ENCODE peak calls at places on chromosomes 12 and 14, in five cellular contexts. One of them, this sample, is unnamed.

GRCh38 chr12:132238487-132239248 is 90.7 kb downstream of the GALNT9 start:
- DNase-seq in body of pancreas: no peak
- DNase-seq in fibroblast of lung: no peak
- DNase-seq in OCI-LY7: no peak
- DNase-seq in pancreas: no peak
- DNase-seq in this sample: no peak

GRCh38 chr14:77204457-77204796 is 22.8 kb downstream of the TMEM63C start:
- DNase-seq in fibroblast of lung: no peak
- DNase-seq in pancreas: no peak
- DNase-seq in OCI-LY7: no peak
- DNase-seq in body of pancreas: peak; percentile 38
- DNase-seq in this sample: no peak

GRCh38 chr14:60248697-60249314 is at the start of gene PPM1A:
- DNase-seq in pancreas: peak; percentile 98
- DNase-seq in OCI-LY7: peak; percentile 97
- DNase-seq in body of pancreas: peak; percentile 97
- DNase-seq in fibroblast of lung: peak; percentile 96
- DNase-seq in this sample: peak; percentile 81

GRCh38 chr12:49109631-49110172 is 945 bp downstream of the LMBR1L start:
- DNase-seq in body of pancreas: no peak
- DNase-seq in OCI-LY7: no peak
- DNase-seq in pancreas: no peak
- DNase-seq in fibroblast of lung: no peak
- DNase-seq in this sample: no peak

GRCh38 chr14:41699506-41699905 is 92.8 kb downstream of the LRFN5 start:
- DNase-seq in pancreas: no peak
- DNase-seq in fibroblast of lung: no peak
- DNase-seq in body of pancreas: no peak
- DNase-seq in OCI-LY7: no peak
- DNase-seq in this sample: no peak

GRCh38 chr12:62813031-62813829 is 121.7 kb downstream of the PPM1H start:
- DNase-seq in pancreas: no peak
- DNase-seq in body of pancreas: peak; percentile 64
- DNase-seq in OCI-LY7: peak; percentile 61
- DNase-seq in fibroblast of lung: peak; percentile 74
- DNase-seq in this sample: peak; percentile 60

GRCh38 chr12:97713972-97714588 is 251.5 kb downstream of the RMST start:
- DNase-seq in body of pancreas: no peak
- DNase-seq in OCI-LY7: no peak
- DNase-seq in pancreas: no peak
- DNase-seq in fibroblast of lung: no peak
- DNase-seq in this sample: no peak

GRCh38 chr12:76690916-76691700 is 72.8 kb upstream of the ZDHHC17 start:
- DNase-seq in OCI-LY7: no peak
- DNase-seq in fibroblast of lung: no peak
- DNase-seq in pancreas: no peak
- DNase-seq in body of pancreas: no peak
- DNase-seq in this sample: no peak

GRCh38 chr12:9674226-9674590 is 4.7 kb downstream of the CLEC2D start:
- DNase-seq in fibroblast of lung: no peak
- DNase-seq in pancreas: no peak
- DNase-seq in body of pancreas: no peak
- DNase-seq in OCI-LY7: peak; percentile 78
- DNase-seq in this sample: no peak

GRCh38 chr12:41368006-41368405 is 179.9 kb downstream of the PDZRN4 start:
- DNase-seq in body of pancreas: no peak
- DNase-seq in OCI-LY7: peak; percentile 54
- DNase-seq in pancreas: no peak
- DNase-seq in fibroblast of lung: no peak
- DNase-seq in this sample: no peak

GRCh38 chr12:94560416-94561221 is 89.7 kb downstream of the TMCC3 start:
- DNase-seq in fibroblast of lung: peak; percentile 49
- DNase-seq in pancreas: no peak
- DNase-seq in OCI-LY7: peak; percentile 62
- DNase-seq in body of pancreas: no peak
- DNase-seq in this sample: no peak

GRCh38 chr12:75561921-75562320 is 50.5 kb upstream of the KRR1 start:
- DNase-seq in fibroblast of lung: no peak
- DNase-seq in pancreas: no peak
- DNase-seq in body of pancreas: no peak
- DNase-seq in OCI-LY7: no peak
- DNase-seq in this sample: no peak

GRCh38 chr14:72847721-72848120 is 46.2 kb downstream of the DPF3 start:
- DNase-seq in body of pancreas: no peak
- DNase-seq in fibroblast of lung: no peak
- DNase-seq in pancreas: no peak
- DNase-seq in OCI-LY7: no peak
- DNase-seq in this sample: no peak

GRCh38 chr12:93306636-93307035 is 71.1 kb upstream of the NUDT4 start:
- DNase-seq in fibroblast of lung: no peak
- DNase-seq in body of pancreas: no peak
- DNase-seq in pancreas: no peak
- DNase-seq in OCI-LY7: no peak
- DNase-seq in this sample: no peak

GRCh38 chr14:24678801-24679247 is 44.8 kb upstream of the GZMB start:
- DNase-seq in OCI-LY7: peak; percentile 90
- DNase-seq in body of pancreas: peak; percentile 87
- DNase-seq in pancreas: peak; percentile 61
- DNase-seq in fibroblast of lung: peak; percentile 90
- DNase-seq in this sample: peak; percentile 83

GRCh38 chr12:121811434-121812319 is 7.9 kb downstream of the SETD1B start:
- DNase-seq in fibroblast of lung: peak; percentile 67
- DNase-seq in OCI-LY7: peak; percentile 70
- DNase-seq in pancreas: peak; percentile 81
- DNase-seq in body of pancreas: peak; percentile 66
- DNase-seq in this sample: no peak

DNA sequence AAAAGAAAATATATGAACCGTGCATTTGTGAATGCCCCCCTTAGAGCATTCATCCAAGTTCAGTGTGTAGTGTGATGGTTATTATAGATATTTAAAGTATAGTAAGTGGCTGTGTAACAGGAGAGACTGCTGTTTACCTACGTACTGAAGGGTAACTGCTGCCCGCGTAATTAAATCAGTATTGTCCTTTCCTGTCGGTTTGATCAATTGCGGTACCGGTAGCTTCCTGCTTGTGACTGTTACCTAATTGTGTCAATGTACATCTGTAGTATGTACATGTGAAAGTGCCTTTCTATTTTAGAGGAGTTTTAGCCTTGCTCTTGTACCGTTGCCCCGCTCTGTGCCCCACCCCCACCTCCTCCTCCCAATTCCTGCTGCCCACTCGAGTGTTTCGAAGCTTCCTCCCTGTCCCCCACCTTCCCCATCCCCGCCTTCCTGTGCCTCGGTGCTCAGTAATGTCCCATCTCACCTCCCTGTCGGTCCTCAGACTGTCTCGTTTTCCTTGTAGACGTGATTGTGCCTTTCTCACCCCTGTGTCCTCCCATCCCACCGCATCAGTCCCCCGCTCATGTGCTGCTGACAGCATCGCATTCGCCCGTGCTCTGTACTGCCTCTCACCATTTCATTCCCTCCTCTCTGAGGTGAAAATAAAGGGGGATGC is 75.0 kb downstream of the KICS2 start:
- DNase-seq in pancreas: no peak
- DNase-seq in OCI-LY7: no peak
- DNase-seq in fibroblast of lung: no peak
- DNase-seq in body of pancreas: no peak
- DNase-seq in this sample: no peak
- H3K4me3 ChIP-seq in pancreas: no peak overlapping the region
- H3K4me3 ChIP-seq in OCI-LY7: no peak overlapping the region
- H3K4me3 ChIP-seq in fibroblast of lung: no peak overlapping the region
- H3K4me3 ChIP-seq in body of pancreas: no peak overlapping the region
- H3K4me3 ChIP-seq in this sample: no peak overlapping the region

GRCh38 chr14:49622022-49622607 is 1.5 kb downstream of the MGAT2 start:
- DNase-seq in body of pancreas: no peak
- DNase-seq in pancreas: no peak
- DNase-seq in OCI-LY7: no peak
- DNase-seq in fibroblast of lung: no peak
- DNase-seq in this sample: no peak

GRCh38 chr14:49619730-49620129 is 696 bp downstream of the RPL36AL start:
- DNase-seq in fibroblast of lung: no peak
- DNase-seq in OCI-LY7: no peak
- DNase-seq in pancreas: no peak
- DNase-seq in body of pancreas: no peak
- DNase-seq in this sample: no peak

GRCh38 chr14:49617846-49618519 is 2.4 kb downstream of the RPL36AL start:
- DNase-seq in OCI-LY7: no peak
- DNase-seq in pancreas: no peak
- DNase-seq in fibroblast of lung: no peak
- DNase-seq in body of pancreas: no peak
- DNase-seq in this sample: no peak

GRCh38 chr14:49621114-49621881 is 699 bp downstream of the MGAT2 start:
- DNase-seq in body of pancreas: peak; percentile 75
- DNase-seq in fibroblast of lung: peak; percentile 59
- DNase-seq in pancreas: peak; percentile 73
- DNase-seq in OCI-LY7: peak; percentile 86
- DNase-seq in this sample: no peak

GRCh38 chr14:49620182-49621113 is at the start of the genes MGAT2 and RPL36AL:
- DNase-seq in OCI-LY7: peak; percentile 99
- DNase-seq in pancreas: peak; percentile 98
- DNase-seq in body of pancreas: peak; percentile 99
- DNase-seq in fibroblast of lung: peak; percentile 99
- DNase-seq in this sample: peak; percentile 98
- TF ChIP-seq CTCF in OCI-LY7: peak; percentile 33
- TF ChIP-seq CTCF in pancreas: no peak
- TF ChIP-seq CTCF in body of pancreas: peak; percentile 39
- TF ChIP-seq CTCF in fibroblast of lung: peak; percentile 33
- TF ChIP-seq CTCF in this sample: no peak

GRCh38 chr14:68000516-68000915 is 180.9 kb downstream of the RAD51B start:
- DNase-seq in body of pancreas: no peak
- DNase-seq in fibroblast of lung: no peak
- DNase-seq in OCI-LY7: no peak
- DNase-seq in pancreas: no peak
- DNase-seq in this sample: no peak
- H3K4me3 ChIP-seq in body of pancreas: no peak overlapping the region
- H3K4me3 ChIP-seq in fibroblast of lung: no peak overlapping the region
- H3K4me3 ChIP-seq in OCI-LY7: no peak overlapping the region
- H3K4me3 ChIP-seq in pancreas: no peak overlapping the region
- H3K4me3 ChIP-seq in this sample: no peak overlapping the region

DNA sequence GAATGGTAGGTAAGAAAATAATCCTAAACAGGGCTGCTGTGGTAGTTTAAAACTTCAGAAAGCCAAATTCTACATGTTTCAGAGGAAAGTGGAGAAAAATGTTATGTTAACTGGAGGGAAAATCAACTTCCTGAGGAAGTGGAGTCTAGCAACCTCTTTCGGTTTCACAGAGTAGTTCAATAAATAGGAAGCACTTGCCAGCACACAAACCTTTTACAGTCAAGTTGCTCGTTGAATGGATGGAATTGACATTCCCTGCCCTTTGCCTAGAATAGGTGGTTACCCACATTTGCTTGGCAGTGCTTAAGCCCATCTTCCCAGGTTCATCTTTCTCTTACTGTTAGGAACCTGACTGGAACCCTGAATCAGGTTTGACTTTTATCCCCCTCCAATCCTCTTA is 15.9 kb downstream of the ANKRD13A start:
- DNase-seq in fibroblast of lung: no peak
- DNase-seq in OCI-LY7: peak; percentile 59
- DNase-seq in pancreas: no peak
- DNase-seq in body of pancreas: no peak
- DNase-seq in this sample: no peak
- TF ChIP-seq CTCF in fibroblast of lung: no peak
- TF ChIP-seq CTCF in OCI-LY7: peak; percentile 53
- TF ChIP-seq CTCF in pancreas: no peak
- TF ChIP-seq CTCF in body of pancreas: no peak
- TF ChIP-seq CTCF in this sample: no peak

This sample was measured in HFF-Myc.